ENCODE peak calls at places on chromosomes 7 and 10, in six cellular contexts. T is GM12878, G is HepG2, N is A549, E is K562, M is HCT116. H is an unnamed sample.

GRCh38 chr7:26369519-26370385 is 78.1 kb downstream of the SNX10 start:
- DNase-seq in T (no peak), G (peak), N (peak), E (peak), M (peak), H (peak)

GRCh38 chr10:30687698-30688213 is 58.2 kb upstream of the LYZL2 start:
- DNase-seq in T (no peak), G (peak), N (peak), E (peak), M (peak), H (peak)

GRCh38 chr7:30157217-30157616 is 22.4 kb downstream of the MTURN start:
- DNase-seq in T (no peak), G (no peak), N (no peak), E (no peak), M (no peak), H (no peak)

GRCh38 chr7:91109200-91109599 is 155.0 kb upstream of the FZD1 start:
- DNase-seq in T (no peak), G (no peak), N (no peak), E (no peak), M (no peak), H (no peak)

GRCh38 chr7:42603496-42603895 is 308.4 kb downstream of the C7orf25 start:
- DNase-seq in T (no peak), G (no peak), N (no peak), E (no peak), M (no peak), H (no peak)

GRCh38 chr10:101840102-101840684 is 3.4 kb downstream of the KCNIP2 start:
- DNase-seq in T (no peak), G (no peak), N (no peak), E (peak), M (no peak), H (no peak)

GRCh38 chr7:23467731-23468720 is 2.3 kb downstream of the IGF2BP3 start:
- DNase-seq in T (no peak), G (peak), N (peak), E (peak), M (no peak), H (peak)

GRCh38 chr7:27150568-27151340 is 1.6 kb downstream of the HOXA3 start:
- DNase-seq in T (no peak), G (peak), N (peak), E (peak), M (no peak), H (peak)

GRCh38 chr7:20642171-20642570 is 26.7 kb downstream of the ABCB5 start:
- DNase-seq in T (no peak), G (no peak), N (no peak), E (no peak), M (no peak), H (no peak)

GRCh38 chr10:72800000-72800740 is 93.4 kb upstream of the OIT3 start:
- DNase-seq in T (no peak), G (peak), N (no peak), E (peak), M (no peak), H (peak)

GRCh38 chr7:6252310-6252709 is 20.1 kb downstream of the CYTH3 start:
- DNase-seq in T (no peak), G (no peak), N (no peak), E (no peak), M (no peak), H (no peak)

GRCh38 chr10:63712717-63713115 is 191.5 kb downstream of the REEP3 start:
- DNase-seq in T (no peak), G (no peak), N (no peak), E (no peak), M (no peak), H (no peak)

GRCh38 chr10:108424656-108425055 is 1260.2 kb upstream of the SORCS1 start:
- DNase-seq in T (no peak), G (no peak), N (no peak), E (no peak), M (no peak), H (no peak)

GRCh38 chr7:97466999-97467398 is 264.9 kb upstream of the TAC1 start:
- DNase-seq in T (no peak), G (no peak), N (no peak), E (no peak), M (no peak), H (no peak)

GRCh38 chr10:7027237-7027912 is 383.5 kb downstream of the SFMBT2 start:
- DNase-seq in T (no peak), G (no peak), N (no peak), E (peak), M (no peak), H (peak)

GRCh38 chr10:86377797-86378146 is 11.2 kb upstream of the GRID1 start:
- DNase-seq in T (no peak), G (no peak), N (no peak), E (no peak), M (no peak), H (no peak)

GRCh38 chr10:112938808-112939482 is 11.1 kb upstream of the TCF7L2 start:
- DNase-seq in T (no peak), G (no peak), N (no peak), E (no peak), M (no peak), H (no peak)

GRCh38 chr7:119374436-119374835 is 898.5 kb upstream of the KCND2 start:
- DNase-seq in T (no peak), G (no peak), N (no peak), E (no peak), M (no peak), H (no peak)

GRCh38 chr7:14321947-14322346 is 332.5 kb upstream of the ETV1 start:
- DNase-seq in T (no peak), G (no peak), N (no peak), E (no peak), M (no peak), H (no peak)

GRCh38 chr10:132665946-132666732 is 119.8 kb downstream of the NKX6-2 start:
- DNase-seq in T (no peak), G (no peak), N (peak), E (peak), M (no peak), H (peak)
- H3K4me3 ChIP-seq in T (no peak), G (no peak), N (no peak), E (no peak), M (no peak), H (no peak)

GRCh38 chr10:127427926-127428325 is 121.2 kb upstream of the NPS start:
- DNase-seq in T (no peak), G (no peak), N (no peak), E (no peak), M (no peak), H (no peak)
- TF ChIP-seq MAX in T (no peak), G (no peak), N (no peak), E (no peak), M (no peak), H (no peak)

GRCh38 chr7:85237721-85238120 is 50.9 kb upstream of the SEMA3D start:
- DNase-seq in T (no peak), G (no peak), N (no peak), E (no peak), M (no peak), H (no peak)

GRCh38 chr7:85234746-85235145 is 47.9 kb upstream of the SEMA3D start:
- DNase-seq in T (no peak), G (no peak), N (no peak), E (no peak), M (no peak), H (no peak)

DNA sequence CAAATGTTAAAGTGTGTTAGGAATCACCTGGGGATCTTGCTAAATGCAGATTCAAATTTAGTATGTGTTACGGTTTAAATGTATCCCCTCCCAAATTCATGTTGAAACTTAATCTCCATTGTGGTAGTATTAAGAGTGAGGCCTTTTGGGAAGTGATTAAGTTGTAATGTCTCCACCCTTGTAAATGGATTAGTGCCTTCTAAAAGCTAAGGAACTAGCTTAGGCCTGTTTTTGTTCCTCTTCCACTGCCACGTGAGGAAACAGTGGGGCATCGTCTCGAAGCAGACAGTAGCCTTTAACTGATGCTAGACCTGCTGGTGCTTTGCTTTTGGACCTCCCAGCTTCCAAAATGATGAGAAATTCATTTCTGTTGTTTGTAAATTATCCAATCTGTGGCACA is 52.3 kb upstream of the SEMA3D start:
- DNase-seq in T (no peak), G (no peak), N (no peak), E (no peak), M (no peak), H (no peak)
- H3K4me3 ChIP-seq in T (no peak), G (no peak), N (no peak), E (no peak), M (no peak), H (no peak)

GRCh38 chr7:18803880-18804279 is 308.3 kb downstream of the HDAC9 start:
- DNase-seq in T (no peak), G (no peak), N (no peak), E (no peak), M (no peak), H (no peak)
- TF ChIP-seq MAX in T (no peak), G (no peak), N (no peak), E (no peak), M (no peak), H (no peak)

DNA sequence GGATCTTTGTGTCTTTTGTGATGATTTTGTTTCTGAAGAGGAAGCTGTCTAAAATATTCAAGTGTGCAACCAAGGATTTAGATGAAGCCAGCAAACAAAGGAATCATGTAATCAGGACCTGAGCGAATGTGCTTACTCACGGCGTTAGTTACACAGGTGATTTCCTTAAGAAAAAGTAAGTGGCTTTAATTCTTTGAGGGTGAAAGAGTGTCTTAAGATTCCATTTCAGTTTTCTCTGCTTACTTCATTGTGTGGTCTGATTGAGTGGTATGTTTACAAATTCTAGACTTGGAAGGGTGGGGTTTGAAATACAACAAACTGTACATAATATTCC is 257.1 kb downstream of the ARHGAP21 start:
- DNase-seq in T (no peak), G (no peak), N (no peak), E (no peak), M (no peak), H (no peak)
- H3K4me3 ChIP-seq in T (no peak), G (peak), N (peak), E (no peak), M (peak), H (peak)

GRCh38 chr7:149207324-149208035 is 12.1 kb downstream of the ZNF282 start:
- DNase-seq in T (no peak), G (no peak), N (no peak), E (no peak), M (no peak), H (no peak)

GRCh38 chr7:149210551-149210950 is 15.2 kb downstream of the ZNF282 start:
- DNase-seq in T (no peak), G (no peak), N (no peak), E (no peak), M (no peak), H (no peak)

GRCh38 chr7:149205690-149206381 is 10.5 kb downstream of the ZNF282 start:
- DNase-seq in T (no peak), G (no peak), N (no peak), E (no peak), M (no peak), H (no peak)

GRCh38 chr7:149214020-149214720 is 18.8 kb downstream of the ZNF282 start:
- DNase-seq in T (no peak), G (no peak), N (no peak), E (no peak), M (no peak), H (no peak)

GRCh38 chr7:149209518-149210269 is 14.3 kb downstream of the ZNF282 start:
- DNase-seq in T (no peak), G (peak), N (peak), E (peak), M (peak), H (peak)
- TF ChIP-seq MAX in T (no peak), G (no peak), N (no peak), E (no peak), M (no peak), H (no peak)

GRCh38 chr10:80464557-80465466 is 10.7 kb downstream of the TSPAN14 start:
- DNase-seq in T (no peak), G (peak), N (no peak), E (peak), M (no peak), H (peak)
- H3K4me3 ChIP-seq in T (peak), G (no peak), N (no peak), E (no peak), M (no peak), H (no peak)

DNA sequence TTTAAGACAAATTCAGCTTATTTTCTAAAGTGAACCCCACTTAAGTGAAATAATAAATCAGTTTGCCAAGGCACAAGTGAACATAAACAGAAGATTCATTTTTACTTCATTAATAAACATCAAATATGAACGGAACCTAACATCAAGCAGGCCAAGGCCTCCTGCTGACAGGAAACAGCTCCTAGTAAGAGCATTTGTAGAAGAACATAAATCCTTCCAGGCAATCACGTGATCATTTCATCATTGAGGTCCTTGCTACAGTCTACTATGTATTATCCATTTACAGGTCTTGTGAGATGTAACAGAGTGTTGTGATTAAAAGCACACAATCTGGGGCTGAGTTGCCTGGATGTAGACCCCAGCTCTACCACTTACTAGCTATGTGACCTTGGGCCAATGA is 70.6 kb downstream of the CALD1 start:
- DNase-seq in T (no peak), G (no peak), N (no peak), E (no peak), M (no peak), H (no peak)
- TF ChIP-seq MAX in T (no peak), G (no peak), N (no peak), E (no peak), M (no peak), H (no peak)

DNA sequence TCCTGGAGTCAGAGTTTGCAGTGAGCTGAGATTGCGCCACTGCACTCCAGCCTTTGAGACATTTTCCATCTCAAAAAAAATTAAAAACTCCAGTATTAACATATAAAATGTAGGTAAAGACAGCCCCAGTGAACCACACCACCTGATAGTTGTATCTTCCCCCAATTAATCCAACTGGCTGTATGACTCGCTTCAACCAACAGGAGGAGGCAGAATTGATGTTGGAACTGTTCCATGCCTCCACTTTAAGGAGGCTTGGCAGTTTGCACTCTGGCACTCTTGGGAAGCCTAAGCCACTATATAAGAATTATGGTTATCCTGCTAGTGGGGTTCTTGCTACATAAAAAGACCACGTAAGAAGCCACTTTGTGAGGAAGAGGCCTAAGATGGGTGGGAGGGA is 72.7 kb downstream of the STK17A start:
- DNase-seq in T (no peak), G (no peak), N (no peak), E (no peak), M (no peak), H (no peak)
- H3K4me3 ChIP-seq in T (no peak), G (no peak), N (no peak), E (no peak), M (no peak), H (no peak)

GRCh38 chr10:96685297-96685696 is 35.0 kb downstream of the PIK3AP1 start:
- DNase-seq in T (no peak), G (no peak), N (no peak), E (no peak), M (no peak), H (peak)

GRCh38 chr10:96683710-96684109 is 36.6 kb downstream of the PIK3AP1 start:
- DNase-seq in T (no peak), G (no peak), N (no peak), E (no peak), M (no peak), H (no peak)

GRCh38 chr10:96686514-96686913 is 33.8 kb downstream of the PIK3AP1 start:
- DNase-seq in T (no peak), G (no peak), N (no peak), E (no peak), M (no peak), H (no peak)

GRCh38 chr10:96681493-96681892 is 38.8 kb downstream of the PIK3AP1 start:
- DNase-seq in T (no peak), G (no peak), N (no peak), E (no peak), M (no peak), H (no peak)

GRCh38 chr10:96683065-96683464 is 37.2 kb downstream of the PIK3AP1 start:
- DNase-seq in T (no peak), G (no peak), N (no peak), E (no peak), M (no peak), H (no peak)
- TF ChIP-seq MAX in T (no peak), G (no peak), N (no peak), E (no peak), M (no peak), H (no peak)